ENCODE peak calls at places on chromosomes 7 and 10, in seven cellular contexts. D is HFF-Myc, R is pancreas, C is cardiac muscle cell, L is A549, J is mucosa of descending colon, I is AG10803. A is an unnamed sample.

GRCh38 chr7:45102785-45103712 is 8.4 kb downstream of the TBRG4 start:
- DNase-seq in D (no peak), R (no peak), C (no peak), L (no peak), J (no peak), I (no peak), A (no peak)

GRCh38 chr10:101337836-101338235 is 16.1 kb upstream of the BTRC start:
- DNase-seq in D (no peak), R (no peak), C (no peak), L (no peak), J (no peak), I (no peak), A (no peak)

GRCh38 chr7:135645296-135645904 is 16.9 kb upstream of the STMP1 start:
- DNase-seq in D (no peak), R (peak; percentile 21), C (peak; percentile 63), L (peak; percentile 32), J (peak; percentile 48), I (peak; percentile 56), A (peak; percentile 47)

GRCh38 chr7:47153076-47153475 is 428.8 kb downstream of the TNS3 start:
- DNase-seq in D (peak; percentile 93), R (peak; percentile 47), C (peak; percentile 29), L (no peak), J (peak; percentile 44), I (peak; percentile 95), A (no peak)

GRCh38 chr7:158858592-158859503 is 2.5 kb downstream of the DYNC2I1 start:
- DNase-seq in D (no peak), R (no peak), C (peak; percentile 24), L (no peak), J (no peak), I (no peak), A (no peak)

GRCh38 chr7:112452102-112452888 is 2.0 kb downstream of the IFRD1 start:
- DNase-seq in D (no peak), R (no peak), C (peak; percentile 28), L (peak; percentile 21), J (peak; percentile 44), I (peak; percentile 81), A (peak; percentile 15)

GRCh38 chr7:27073066-27073465 is 22.7 kb downstream of the HOXA1 start:
- DNase-seq in D (no peak), R (no peak), C (no peak), L (no peak), J (no peak), I (no peak), A (no peak)

GRCh38 chr10:122852261-122852660 is 6.6 kb upstream of the CUZD1 start:
- DNase-seq in D (no peak), R (no peak), C (no peak), L (no peak), J (no peak), I (peak; percentile 23), A (no peak)

GRCh38 chr10:29619273-29619672 is 15.5 kb downstream of the SVIL start:
- DNase-seq in D (no peak), R (no peak), C (no peak), L (peak; percentile 15), J (no peak), I (peak; percentile 19), A (no peak)

GRCh38 chr10:42638821-42639270 is 476 bp upstream of the ZNF33B start:
- DNase-seq in D (no peak), R (no peak), C (no peak), L (no peak), J (no peak), I (no peak), A (no peak)

GRCh38 chr7:154387252-154387651 is 335.1 kb downstream of the DPP6 start:
- DNase-seq in D (no peak), R (no peak), C (no peak), L (no peak), J (no peak), I (no peak), A (no peak)

GRCh38 chr10:82943142-82943541 is 1068.1 kb downstream of the NRG3 start:
- DNase-seq in D (no peak), R (no peak), C (no peak), L (no peak), J (no peak), I (peak; percentile 16), A (no peak)

GRCh38 chr10:49347827-49348226 is 48.1 kb downstream of the DRGX start:
- DNase-seq in D (no peak), R (no peak), C (no peak), L (no peak), J (no peak), I (no peak), A (no peak)

DNA sequence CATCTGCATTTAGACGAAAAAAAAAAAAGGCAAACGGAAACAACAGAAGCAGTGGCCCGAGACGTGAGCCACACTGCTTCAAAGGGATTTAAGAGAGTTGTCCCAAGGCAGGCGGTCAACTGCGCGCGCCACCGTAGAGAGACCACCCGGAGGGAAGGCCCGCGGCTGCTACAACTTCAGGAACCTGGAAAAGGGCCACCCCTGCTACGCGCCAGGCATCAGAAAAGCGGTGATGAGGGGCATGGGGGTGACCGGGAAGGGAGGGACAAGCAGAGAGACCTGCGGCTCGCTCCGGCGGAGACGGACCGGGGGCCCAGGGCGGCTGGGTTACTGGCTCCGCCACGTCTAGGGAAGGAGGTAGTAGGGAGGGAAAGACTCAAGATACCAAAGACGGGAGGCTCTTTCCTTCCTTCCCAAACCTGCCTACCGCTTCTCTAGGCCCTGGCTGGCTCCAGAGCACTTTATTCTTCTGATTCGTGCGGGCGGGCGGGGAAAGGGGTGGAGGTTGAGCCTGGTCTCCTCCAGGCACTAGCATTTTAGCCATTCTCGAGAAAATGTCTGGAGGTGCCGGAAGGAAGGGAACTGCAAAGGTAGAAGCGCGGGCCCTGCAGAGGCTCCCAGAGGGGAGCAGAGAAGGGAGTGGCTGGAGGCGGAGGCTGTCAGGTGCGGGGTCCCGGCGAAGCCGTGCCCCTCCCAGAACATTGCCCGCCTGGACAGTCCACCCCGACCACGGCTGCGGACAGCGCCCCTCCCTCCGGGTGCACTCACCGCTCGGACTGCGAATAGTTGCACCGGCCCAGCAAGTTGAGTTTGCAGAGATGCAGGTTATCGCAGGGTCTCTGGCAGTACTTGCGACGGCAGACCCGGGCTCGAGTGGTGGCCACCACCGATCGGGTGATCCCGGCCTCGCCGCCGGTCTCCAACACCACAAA is 998 bp downstream of the ZC3HAV1 start:
- DNase-seq in D (no peak), R (peak; percentile 25), C (peak; percentile 23), L (peak; percentile 39), J (peak; percentile 42), I (peak; percentile 17), A (peak; percentile 47)
- TF ChIP-seq CTCF in D (no peak), R (no peak), C (no peak), L (no peak), J (no peak), I (no peak), A (no peak)

DNA sequence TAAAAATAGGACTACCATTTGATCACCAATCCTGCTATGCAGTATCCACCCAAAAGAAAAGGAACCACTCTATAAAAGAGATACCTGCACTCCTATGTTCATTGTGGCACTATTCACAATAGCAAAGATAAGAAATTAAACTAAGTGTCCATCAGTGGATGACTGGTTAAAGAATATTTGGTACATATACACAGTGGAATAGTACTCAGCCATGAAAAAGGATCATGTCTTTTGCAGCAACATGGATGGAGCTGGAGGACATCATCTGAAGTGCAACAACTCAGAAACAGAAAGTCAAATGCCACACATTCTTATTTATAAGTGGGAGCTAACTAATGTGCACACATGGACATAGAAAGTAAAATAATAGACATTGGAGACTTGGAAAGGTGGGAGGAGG is 116.4 kb downstream of the PFKFB3 start:
- DNase-seq in D (no peak), R (no peak), C (no peak), L (no peak), J (no peak), I (no peak), A (no peak)
- H3K4me3 ChIP-seq in D (no peak overlapping the region), R (no peak overlapping the region), C (no peak overlapping the region), L (no peak overlapping the region), J (no peak overlapping the region), I (no peak overlapping the region), A (no peak overlapping the region)

DNA sequence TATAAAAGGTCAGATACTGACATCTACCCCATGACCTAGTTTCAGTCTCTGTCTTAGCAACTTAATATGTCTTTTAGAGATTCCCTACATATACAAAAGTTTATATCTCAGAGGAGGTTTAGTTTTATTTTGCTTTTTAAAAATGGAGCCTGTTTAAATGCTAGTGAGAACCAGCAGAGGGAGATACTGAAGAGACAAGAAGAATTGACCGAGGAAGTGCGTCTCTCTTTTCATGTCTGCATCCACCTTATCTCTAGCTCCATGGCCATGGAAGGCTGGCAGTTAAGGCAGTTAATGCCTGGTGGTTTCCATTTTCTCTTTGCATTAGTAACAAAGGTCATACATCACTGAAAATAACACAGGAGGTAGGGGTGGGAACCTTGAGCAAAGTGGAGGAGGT is 10.7 kb downstream of the SUV39H2 start:
- DNase-seq in D (no peak), R (no peak), C (no peak), L (peak; percentile 18), J (no peak), I (peak; percentile 3), A (peak; percentile 23)
- TF ChIP-seq CTCF in D (peak; percentile 14), R (no peak), C (peak; percentile 29), L (no peak), J (no peak), I (peak; percentile 39), A (peak; percentile 16)

GRCh38 chr7:1939434-1940401 is 269.6 kb downstream of the ELFN1 start:
- DNase-seq in D (no peak), R (no peak), C (no peak), L (no peak), J (no peak), I (no peak), A (no peak)
- H3K4me3 ChIP-seq in D (no peak overlapping the region), R (no peak overlapping the region), C (no peak overlapping the region), L (no peak overlapping the region), J (no peak overlapping the region), I (no peak overlapping the region), A (peak overlapping the region; percentile 54)

GRCh38 chr10:5666324-5667220 is at the start of gene ASB13:
- DNase-seq in D (no peak), R (peak; percentile 77), C (peak; percentile 89), L (peak; percentile 68), J (peak; percentile 86), I (peak; percentile 33), A (peak; percentile 22)
- TF ChIP-seq CTCF in D (no peak), R (no peak), C (no peak), L (no peak), J (no peak), I (no peak), A (no peak)

DNA sequence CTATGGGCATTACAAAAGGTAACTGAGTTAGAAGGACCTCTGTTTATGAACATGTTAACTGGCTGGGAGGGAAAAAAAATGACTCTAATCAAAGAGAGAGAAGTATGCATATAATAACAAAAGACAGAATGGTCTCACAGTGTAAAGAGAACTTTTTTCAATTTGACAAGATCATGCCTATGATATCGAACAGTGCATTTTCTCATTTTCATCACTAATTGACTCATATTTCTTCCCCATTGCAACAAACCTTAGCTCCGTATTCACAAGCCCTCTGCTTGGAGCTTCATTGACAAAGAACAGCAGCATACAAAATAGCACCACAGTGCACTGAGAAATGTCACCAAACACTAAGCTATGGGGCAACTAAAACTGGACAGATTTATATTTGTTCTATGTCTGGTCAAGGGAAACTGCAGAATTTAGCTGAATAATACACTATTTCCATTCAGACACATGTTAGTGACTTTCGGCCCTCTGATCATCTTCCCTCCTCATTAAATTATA is 45.5 kb downstream of the SMURF1 start:
- DNase-seq in D (no peak), R (no peak), C (no peak), L (no peak), J (no peak), I (no peak), A (no peak)
- H3K4me3 ChIP-seq in D (no peak overlapping the region), R (no peak overlapping the region), C (no peak overlapping the region), L (peak overlapping the region; percentile 10), J (no peak overlapping the region), I (no peak overlapping the region), A (no peak overlapping the region)